ENCODE peak calls at places on chromosomes 3 and 15, in ten cellular contexts. T is uterus; X is colonic mucosa; P is CD8-positive, alpha-beta T cell; E is transverse colon; Q is cardiac muscle cell; W is naive thymus-derived CD4-positive, alpha-beta T cell; V is heart right ventricle; U is psoas muscle; F is lower lobe of right lung. K is an unnamed sample.

GRCh38 chr15:100263721-100264455 is 77.9 kb downstream of the ADAMTS17 start:
- DNase-seq in T (no peak), X (peak; percentile 6), P (no peak), E (no peak), Q (no peak), W (no peak), V (no peak), U (no peak), F (no peak), K (no peak)

GRCh38 chr3:185175370-185175987 is 22.6 kb upstream of the C3orf70 start:
- DNase-seq in T (no peak), X (peak; percentile 89), P (no peak), E (peak; percentile 83), Q (peak; percentile 88), W (no peak), V (peak; percentile 62), U (peak; percentile 21), F (peak; percentile 47), K (no peak)

GRCh38 chr3:16318216-16318615 is 53.2 kb downstream of the OXNAD1 start:
- DNase-seq in T (no peak), X (no peak), P (no peak), E (no peak), Q (peak; percentile 59), W (no peak), V (no peak), U (no peak), F (no peak), K (no peak)

GRCh38 chr3:196650740-196651311 is 11.3 kb downstream of the NRROS start:
- DNase-seq in T (peak; percentile 33), X (no peak), P (no peak), E (no peak), Q (peak; percentile 98), W (no peak), V (peak; percentile 58), U (no peak), F (no peak), K (no peak)

GRCh38 chr15:23504003-23504402 is 57.0 kb upstream of the GOLGA6L2 start:
- DNase-seq in T (no peak), X (no peak), P (no peak), E (no peak), Q (no peak), W (no peak), V (no peak), U (no peak), F (no peak), K (no peak)

GRCh38 chr15:48667701-48668100 is 22.2 kb upstream of the FBN1 start:
- DNase-seq in T (no peak), X (no peak), P (no peak), E (no peak), Q (peak; percentile 70), W (no peak), V (no peak), U (no peak), F (no peak), K (no peak)

GRCh38 chr3:132723024-132723462 is 834 bp upstream of the NPHP3 start:
- DNase-seq in T (no peak), X (no peak), P (no peak), E (no peak), Q (no peak), W (no peak), V (no peak), U (no peak), F (no peak), K (no peak)

GRCh38 chr3:48042071-48042760 is 26.0 kb upstream of the MAP4 start:
- DNase-seq in T (no peak), X (no peak), P (no peak), E (no peak), Q (no peak), W (no peak), V (no peak), U (no peak), F (no peak), K (no peak)

GRCh38 chr3:94132777-94133176 is 69.9 kb downstream of the NSUN3 start:
- DNase-seq in T (no peak), X (no peak), P (no peak), E (no peak), Q (no peak), W (no peak), V (no peak), U (no peak), F (no peak), K (no peak)

DNA sequence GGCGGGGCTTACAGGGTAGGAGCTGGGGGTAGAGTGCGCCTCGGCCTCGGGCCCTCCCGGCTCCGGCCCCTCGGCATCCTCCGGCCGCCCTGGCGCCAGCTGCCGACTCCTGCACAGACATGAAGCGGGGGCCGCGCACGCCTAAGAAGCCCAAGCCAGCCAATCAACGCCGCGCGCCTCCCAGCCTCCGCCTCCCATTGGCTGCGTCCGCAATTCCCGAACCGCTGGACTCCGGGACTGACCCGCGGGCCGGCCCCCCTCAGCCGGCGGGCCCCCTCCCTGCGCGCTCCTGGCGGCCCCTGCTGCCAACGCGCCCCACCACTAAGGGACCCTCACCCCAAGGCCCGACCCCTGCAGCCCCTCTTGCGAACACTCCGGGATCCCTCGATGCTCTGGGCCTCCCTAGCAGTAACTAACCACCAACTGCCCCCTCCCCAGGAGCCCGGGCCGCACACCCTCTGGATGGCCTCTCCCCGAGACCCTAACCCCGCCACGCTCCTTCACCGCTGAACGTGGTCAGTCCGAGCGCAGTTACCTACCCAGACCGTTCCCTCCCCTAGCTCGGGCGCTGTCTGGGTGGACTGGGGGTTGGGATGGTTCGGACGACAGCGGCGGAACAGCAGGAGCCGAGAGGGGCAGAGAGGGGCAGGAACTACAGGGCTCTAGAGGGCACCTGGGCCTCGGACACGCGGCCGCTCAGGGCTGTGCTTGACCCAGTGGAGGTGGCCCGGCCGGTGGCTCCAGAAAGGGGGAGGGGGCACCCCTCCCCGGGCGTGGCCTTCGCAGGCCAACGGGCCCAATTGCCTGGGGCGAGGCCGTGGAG is 5.0 kb downstream of the GATA2 start:
- DNase-seq in T (peak; percentile 96), X (peak; percentile 86), P (no peak), E (peak; percentile 60), Q (peak; percentile 93), W (no peak), V (peak; percentile 94), U (peak; percentile 84), F (peak; percentile 77), K (no peak)
- H3K27me3 ChIP-seq in T (no peaks in the 10 kb centered on the region), X (peaks cover 99% of the 10 kb centered on the region), P (peaks cover 77% of the 10 kb centered on the region), E (peaks cover 100% of the 10 kb centered on the region), Q (peaks cover 93% of the 10 kb centered on the region), W (peaks cover 52% of the 10 kb centered on the region), V (peaks cover 13% of the 10 kb centered on the region), U (peaks cover 70% of the 10 kb centered on the region), F (peaks cover 100% of the 10 kb centered on the region), K (peaks cover 13% of the 10 kb centered on the region)

GRCh38 chr3:12810013-12810780 is 13.7 kb downstream of the CAND2 start:
- DNase-seq in T (peak; percentile 96), X (peak; percentile 99), P (peak; percentile 87), E (peak; percentile 97), Q (peak; percentile 94), W (peak; percentile 96), V (peak; percentile 96), U (peak; percentile 95), F (peak; percentile 97), K (peak; percentile 90)
- H3K27ac ChIP-seq in T (peak overlapping the region; percentile 89), X (peak overlapping the region; percentile 22), P (no peak overlapping the region), E (peak overlapping the region; percentile 61), Q (peak overlapping the region; percentile 22), W (peak overlapping the region; percentile 68), V (peak overlapping the region; percentile 77), U (peak overlapping the region; percentile 70), F (peak overlapping the region; percentile 77), K (peak overlapping the region; percentile 20)

GRCh38 chr3:50573566-50574279 is 4.4 kb downstream of the HEMK1 start:
- DNase-seq in T (no peak), X (no peak), P (no peak), E (peak; percentile 25), Q (no peak), W (peak; percentile 28), V (no peak), U (no peak), F (peak; percentile 64), K (no peak)

GRCh38 chr3:50574280-50574831 is 5.0 kb downstream of the HEMK1 start:
- DNase-seq in T (no peak), X (no peak), P (no peak), E (no peak), Q (no peak), W (no peak), V (no peak), U (no peak), F (no peak), K (no peak)

GRCh38 chr3:50577348-50577747 is 8.0 kb downstream of the HEMK1 start:
- DNase-seq in T (no peak), X (no peak), P (no peak), E (no peak), Q (no peak), W (no peak), V (no peak), U (no peak), F (no peak), K (no peak)

GRCh38 chr3:50572801-50573371 is 3.6 kb downstream of the HEMK1 start:
- DNase-seq in T (no peak), X (no peak), P (no peak), E (no peak), Q (no peak), W (no peak), V (no peak), U (no peak), F (no peak), K (peak; percentile 91)

DNA sequence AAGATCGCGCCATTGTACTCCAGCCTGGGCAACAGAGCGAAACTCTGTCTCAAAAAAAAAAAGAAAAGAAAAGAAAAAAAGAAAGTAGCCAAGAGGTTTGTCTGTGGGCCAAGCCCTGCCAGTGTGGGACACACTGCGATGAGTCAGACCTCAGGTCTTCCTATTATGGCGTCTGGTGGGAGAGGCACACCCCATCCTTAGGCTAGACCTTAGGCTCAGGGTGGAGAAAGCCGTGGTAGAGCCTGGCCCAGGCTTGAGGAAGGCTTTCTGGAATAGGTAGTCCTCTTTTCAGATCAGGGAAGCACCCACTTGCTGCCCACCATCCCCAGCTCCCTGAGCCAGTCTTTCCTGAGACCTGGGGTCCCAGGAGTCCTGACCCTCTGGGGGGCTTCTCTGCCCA is 6.0 kb downstream of the HEMK1 start:
- DNase-seq in T (no peak), X (no peak), P (no peak), E (no peak), Q (no peak), W (no peak), V (no peak), U (no peak), F (no peak), K (no peak)
- H3K4me3 ChIP-seq in T (no peak overlapping the region), X (no peak overlapping the region), P (no peak overlapping the region), E (no peak overlapping the region), Q (no peak overlapping the region), W (no peak overlapping the region), V (no peak overlapping the region), U (no peak overlapping the region), F (no peak overlapping the region), K (no peak overlapping the region)

DNA sequence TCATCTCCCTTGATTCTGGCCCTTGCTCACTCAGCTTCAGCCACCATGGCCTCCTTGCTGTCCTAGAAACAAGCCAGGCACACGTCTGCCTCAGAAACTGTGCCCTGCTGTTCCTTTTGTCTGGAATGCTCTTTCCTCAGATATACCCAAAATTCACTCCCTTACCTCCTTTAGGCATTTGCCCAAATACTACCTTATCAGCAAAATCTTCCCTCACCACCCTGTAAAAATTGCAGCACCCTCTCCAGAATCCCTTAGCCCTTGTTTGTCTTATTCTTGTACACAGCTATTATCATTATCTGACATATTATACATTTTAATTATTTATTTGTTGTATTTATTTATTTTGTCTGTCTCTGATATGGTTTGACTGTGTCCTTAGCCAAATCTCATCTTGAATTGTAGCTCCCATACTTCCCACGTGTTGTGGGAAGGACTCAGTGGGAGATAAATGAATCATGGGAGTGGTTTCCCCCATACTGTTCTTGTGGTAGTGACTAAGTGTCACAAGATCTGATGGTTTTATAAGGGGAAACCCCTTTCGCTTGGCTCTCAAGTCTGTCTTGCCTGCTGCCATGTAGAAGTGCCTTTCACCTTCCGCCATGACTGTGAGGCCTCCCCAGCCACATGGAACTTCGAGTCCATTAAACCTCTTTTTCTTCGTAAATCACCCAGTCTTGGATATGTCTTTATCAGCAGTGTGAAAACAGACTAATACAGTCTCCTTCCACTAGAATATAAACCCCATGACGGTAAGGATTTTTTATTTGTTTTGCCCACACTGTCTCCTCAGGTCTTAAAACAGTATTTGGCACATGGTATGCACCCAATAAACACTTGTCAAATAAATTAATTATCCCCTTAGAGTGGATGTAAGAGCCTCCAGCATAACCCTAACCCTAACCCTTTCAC is 60.0 kb upstream of the STT3B start:
- DNase-seq in T (no peak), X (no peak), P (no peak), E (no peak), Q (peak; percentile 42), W (no peak), V (no peak), U (no peak), F (no peak), K (no peak)
- H3K27me3 ChIP-seq in T (no peaks in the 10 kb centered on the region), X (no peaks in the 10 kb centered on the region), P (no peaks in the 10 kb centered on the region), E (no peaks in the 10 kb centered on the region), Q (no peaks in the 10 kb centered on the region), W (no peaks in the 10 kb centered on the region), V (no peaks in the 10 kb centered on the region), U (no peaks in the 10 kb centered on the region), F (no peaks in the 10 kb centered on the region), K (no peaks in the 10 kb centered on the region)